ENCODE peak calls at places on chromosomes 4 and X, in four cellular contexts. E is H9, R is H1, X is IMR-90. F is an unnamed sample.

GRCh38 chr4:77911091-77911490 is 48.5 kb downstream of the MRPL1 start:
- DNase-seq in X (peak; percentile 57), R (no peak), E (no peak), F (no peak)

GRCh38 chr4:2424581-2424980 is 5.8 kb downstream of the CFAP99 start:
- DNase-seq in E (no peak), X (peak; percentile 13), R (no peak), F (no peak)

GRCh38 chr4:53709693-53710092 is 118.4 kb upstream of the LNX1 start:
- DNase-seq in E (no peak), X (no peak), R (no peak), F (no peak)

GRCh38 chr4:42401171-42401570 is 3.9 kb downstream of the SHISA3 start:
- DNase-seq in E (no peak), X (no peak), R (no peak), F (peak; percentile 53)

GRCh38 chr4:128565565-128566186 is 243.8 kb upstream of the JADE1 start:
- DNase-seq in E (peak; percentile 83), R (peak; percentile 80), X (no peak), F (peak; percentile 78)

GRCh38 chr4:45971108-45971507 is 152.7 kb downstream of the GABRG1 start:
- DNase-seq in E (no peak), X (no peak), R (no peak), F (no peak)

GRCh38 chrX:149962859-149963757 is 24.8 kb upstream of the EOLA2 start:
- DNase-seq in X (peak; percentile 69), E (peak; percentile 36), R (no peak), F (peak; percentile 65)

GRCh38 chr4:64158648-64159326 is 250.5 kb downstream of the TECRL start:
- DNase-seq in R (peak; percentile 58), X (peak; percentile 22), E (peak; percentile 53), F (peak; percentile 82)

GRCh38 chr4:26900765-26901164 is 40.1 kb downstream of the STIM2 start:
- DNase-seq in X (no peak), E (no peak), R (no peak), F (peak; percentile 44)

GRCh38 chr4:21531048-21531447 is 417.5 kb downstream of the KCNIP4 start:
- DNase-seq in R (no peak), X (no peak), E (no peak), F (no peak)

GRCh38 chr4:98232202-98232601 is 29.0 kb upstream of the RAP1GDS1 start:
- DNase-seq in X (peak; percentile 30), R (no peak), E (no peak), F (peak; percentile 15)

GRCh38 chrX:14356401-14356800 is 172.9 kb upstream of the GLRA2 start:
- DNase-seq in E (no peak), X (no peak), R (no peak), F (no peak)

GRCh38 chrX:96372313-96373046 is 312.2 kb upstream of the DIAPH2 start:
- DNase-seq in R (no peak), E (peak; percentile 33), X (peak; percentile 70), F (peak; percentile 54)

GRCh38 chr4:129362685-129363274 is 266.8 kb downstream of the C4orf33 start:
- DNase-seq in R (peak; percentile 54), E (peak; percentile 37), X (peak; percentile 60), F (peak; percentile 71)

GRCh38 chrX:66015152-66015827 is 24.6 kb downstream of the VSIG4 start:
- DNase-seq in X (no peak), E (no peak), R (no peak), F (no peak)

GRCh38 chrX:23884427-23885024 is 23.2 kb downstream of the APOO start:
- DNase-seq in E (no peak), R (no peak), X (peak; percentile 50), F (no peak)

GRCh38 chrX:110168585-110168984 is 149.3 kb downstream of the AMMECR1 start:
- DNase-seq in E (no peak), R (no peak), X (peak; percentile 92), F (no peak)

GRCh38 chrX:40090050-40090804 is 7.5 kb downstream of the BCOR start:
- DNase-seq in E (peak; percentile 71), X (no peak), R (peak; percentile 58), F (peak; percentile 74)

GRCh38 chr4:1601533-1601835 is 82.6 kb downstream of the FAM53A start:
- DNase-seq in E (no peak), R (no peak), X (no peak), F (no peak)

GRCh38 chr4:98293089-98293887 is 32.1 kb downstream of the RAP1GDS1 start:
- DNase-seq in R (no peak), X (peak; percentile 33), E (no peak), F (peak; percentile 34)

GRCh38 chr4:186021461-186022167 is 47.3 kb upstream of the TLR3 start:
- DNase-seq in X (peak; percentile 20), R (peak; percentile 77), E (peak; percentile 68), F (peak; percentile 78)

GRCh38 chr4:104491826-104492771 is 2.6 kb downstream of the CXXC4 start:
- DNase-seq in E (peak; percentile 73), X (no peak), R (peak; percentile 47), F (peak; percentile 53)

GRCh38 chr4:125316391-125316780 is 1.6 kb downstream of the FAT4 start:
- DNase-seq in X (no peak), R (peak; percentile 61), E (peak; percentile 56), F (no peak)

GRCh38 chr4:125313497-125313896 is 1.3 kb upstream of the FAT4 start:
- DNase-seq in E (peak; percentile 64), R (no peak), X (peak; percentile 94), F (peak; percentile 95)

GRCh38 chr4:125315571-125316390 is 1.0 kb downstream of the FAT4 start:
- DNase-seq in E (peak; percentile 57), R (peak; percentile 76), X (peak; percentile 54), F (peak; percentile 79)

GRCh38 chr4:125314676-125315570 is at the start of gene FAT4:
- DNase-seq in R (peak; percentile 84), E (peak; percentile 96), X (peak; percentile 97), F (peak; percentile 96)

GRCh38 chr4:125313989-125314602 is 659 bp upstream of the FAT4 start:
- DNase-seq in E (no peak), R (peak; percentile 50), X (peak; percentile 8), F (peak; percentile 31)
- H3K9ac ChIP-seq in E (no peak overlapping the region), R (no peak overlapping the region), X (peak overlapping the region; percentile 36), F (peak overlapping the region; percentile 5)

GRCh38 chrX:137427061-137427778 is 138.7 kb upstream of the ZIC3 start:
- DNase-seq in R (peak; percentile 52), E (peak; percentile 39), X (no peak), F (peak; percentile 67)

GRCh38 chrX:137427813-137428212 is 138.1 kb upstream of the ZIC3 start:
- DNase-seq in E (no peak), R (no peak), X (no peak), F (peak; percentile 54)

GRCh38 chrX:137428777-137429564 is 137.0 kb upstream of the ZIC3 start:
- DNase-seq in X (no peak), E (peak; percentile 43), R (peak; percentile 77), F (peak; percentile 64)

GRCh38 chrX:137430301-137430700 is 135.6 kb upstream of the ZIC3 start:
- DNase-seq in X (no peak), R (no peak), E (peak; percentile 42), F (peak; percentile 69)

DNA sequence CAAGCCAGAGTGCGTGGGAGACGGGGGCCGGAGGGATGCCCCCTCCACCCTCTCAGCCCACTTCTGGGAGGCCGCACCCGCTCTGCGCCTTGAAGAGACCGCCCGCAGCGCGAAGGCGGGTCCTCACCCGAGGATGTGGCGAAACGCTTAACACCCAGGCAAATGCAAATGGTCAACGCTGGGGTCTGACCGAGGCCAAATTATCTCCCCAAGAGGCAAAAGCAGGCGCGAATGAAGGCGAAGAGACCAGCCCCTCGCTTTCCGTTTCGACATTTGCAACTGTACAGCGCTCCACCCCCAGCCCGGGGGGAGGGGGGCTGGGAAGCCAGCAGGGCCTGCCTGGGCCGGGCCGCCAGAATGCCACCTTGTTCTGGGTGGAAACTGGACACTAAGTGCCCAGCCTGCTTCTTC is 137.7 kb upstream of the ZIC3 start:
- DNase-seq in E (peak; percentile 49), R (peak; percentile 62), X (no peak), F (peak; percentile 71)
- H3K27me3 ChIP-seq in E (peaks cover 17% of the 10 kb centered on the region), R (peaks cover 6% of the 10 kb centered on the region), X (peaks cover 17% of the 10 kb centered on the region), F (no peaks in the 10 kb centered on the region)

GRCh38 chrX:135087867-135088266 is 32.5 kb downstream of the ETDB start:
- DNase-seq in E (no peak), X (no peak), R (no peak), F (no peak)
- H4K5ac ChIP-seq in E (no peak overlapping the region), X (no peak overlapping the region), R (no peak overlapping the region), F (no peak overlapping the region)

GRCh38 chrX:1492421-1493012 is 39.8 kb upstream of the ASMTL start:
- DNase-seq in E (no peak), R (no peak), X (no peak), F (no peak)

GRCh38 chrX:1493317-1493856 is 40.7 kb upstream of the ASMTL start:
- DNase-seq in X (no peak), E (no peak), R (no peak), F (no peak)

GRCh38 chrX:1488745-1489144 is 36.0 kb upstream of the ASMTL start:
- DNase-seq in R (no peak), E (no peak), X (no peak), F (no peak)

GRCh38 chrX:1493877-1494510 is 41.3 kb upstream of the ASMTL start:
- DNase-seq in X (no peak), R (peak; percentile 59), E (peak; percentile 39), F (no peak)

GRCh38 chrX:1491851-1492349 is 39.2 kb upstream of the ASMTL start:
- DNase-seq in R (peak; percentile 86), E (peak; percentile 77), X (no peak), F (peak; percentile 92)
- H3K9ac ChIP-seq in R (no peak overlapping the region), E (no peak overlapping the region), X (no peak overlapping the region), F (no peak overlapping the region)

DNA sequence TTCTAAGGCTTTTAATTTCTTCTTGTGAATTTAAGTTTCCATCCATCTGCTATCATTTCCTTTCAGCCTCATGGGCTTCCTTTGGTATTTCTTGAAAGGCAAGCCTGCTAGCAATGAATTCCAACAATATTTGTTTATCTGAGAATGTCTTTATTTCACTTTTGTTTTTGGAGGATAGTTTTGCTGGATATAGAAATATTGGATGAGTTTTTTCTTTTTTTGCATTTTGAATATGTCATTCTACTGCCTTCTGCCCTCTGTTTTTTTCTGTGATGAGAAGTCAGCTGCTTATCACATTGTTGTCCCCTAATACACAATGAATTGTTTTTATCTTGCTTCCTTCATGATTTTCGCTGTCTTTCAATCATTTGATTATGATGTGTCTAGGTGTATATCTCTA is 13.2 kb upstream of the SORCS2 start:
- DNase-seq in X (no peak), E (no peak), R (no peak), F (no peak)
- H3K27me3 ChIP-seq in X (peaks cover 13% of the 10 kb centered on the region), E (no peaks in the 10 kb centered on the region), R (no peaks in the 10 kb centered on the region), F (no peaks in the 10 kb centered on the region)

GRCh38 chr4:89952458-89952857 is 57.8 kb downstream of the MMRN1 start:
- DNase-seq in X (no peak), R (no peak), E (no peak), F (no peak)
- H4K5ac ChIP-seq in X (no peak overlapping the region), R (no peak overlapping the region), E (no peak overlapping the region), F (no peak overlapping the region)